ENCODE peak calls at places on chromosomes 16 and 17, in ten cellular contexts. One of them, this sample, is unnamed.

GRCh38 chr17:59525668-59526067 is 39.7 kb upstream of the DHX40 start:
- DNase-seq in stimulated activated CD8-positive, alpha-beta memory T cell treated with anti-CD3 and anti-CD28 coated beads, Interleukin-15, amount 100 ng/mL, for 24 hours: no peak
- DNase-seq in ELR: no peak
- DNase-seq in activated T-helper 1 cell treated with anti-CD3 and anti-CD28 coated beads, Interleukin-2, amount 50 U/mL, for 16 hours: no peak
- DNase-seq in MV-4-11: no peak
- DNase-seq in activated T-cell treated with anti-CD3 and anti-CD28 coated beads, Interleukin-2, amount 50 U/mL, for 4 hours: no peak
- DNase-seq in testis: no peak
- DNase-seq in hepatocyte: no peak
- DNase-seq in AML-193: no peak
- DNase-seq in astrocyte of the spinal cord: no peak
- DNase-seq in this sample: no peak

GRCh38 chr16:55663225-55663624 is 7.4 kb downstream of the SLC6A2 start:
- DNase-seq in stimulated activated CD8-positive, alpha-beta memory T cell treated with anti-CD3 and anti-CD28 coated beads, Interleukin-15, amount 100 ng/mL, for 24 hours: no peak
- DNase-seq in ELR: no peak
- DNase-seq in activated T-helper 1 cell treated with anti-CD3 and anti-CD28 coated beads, Interleukin-2, amount 50 U/mL, for 16 hours: no peak
- DNase-seq in MV-4-11: no peak
- DNase-seq in activated T-cell treated with anti-CD3 and anti-CD28 coated beads, Interleukin-2, amount 50 U/mL, for 4 hours: no peak
- DNase-seq in testis: no peak
- DNase-seq in hepatocyte: no peak
- DNase-seq in AML-193: no peak
- DNase-seq in astrocyte of the spinal cord: no peak
- DNase-seq in this sample: no peak

GRCh38 chr16:51431517-51432241 is 280.6 kb upstream of the SALL1 start:
- DNase-seq in stimulated activated CD8-positive, alpha-beta memory T cell treated with anti-CD3 and anti-CD28 coated beads, Interleukin-15, amount 100 ng/mL, for 24 hours: no peak
- DNase-seq in ELR: peak; percentile 91
- DNase-seq in activated T-helper 1 cell treated with anti-CD3 and anti-CD28 coated beads, Interleukin-2, amount 50 U/mL, for 16 hours: no peak
- DNase-seq in MV-4-11: peak; percentile 92
- DNase-seq in activated T-cell treated with anti-CD3 and anti-CD28 coated beads, Interleukin-2, amount 50 U/mL, for 4 hours: no peak
- DNase-seq in testis: no peak
- DNase-seq in hepatocyte: peak; percentile 83
- DNase-seq in AML-193: no peak
- DNase-seq in astrocyte of the spinal cord: peak; percentile 98
- DNase-seq in this sample: no peak

GRCh38 chr16:69187387-69187890 is 475 bp downstream of the SNTB2 start:
- DNase-seq in stimulated activated CD8-positive, alpha-beta memory T cell treated with anti-CD3 and anti-CD28 coated beads, Interleukin-15, amount 100 ng/mL, for 24 hours: peak; percentile 19
- DNase-seq in ELR: peak; percentile 57
- DNase-seq in activated T-helper 1 cell treated with anti-CD3 and anti-CD28 coated beads, Interleukin-2, amount 50 U/mL, for 16 hours: no peak
- DNase-seq in MV-4-11: no peak
- DNase-seq in activated T-cell treated with anti-CD3 and anti-CD28 coated beads, Interleukin-2, amount 50 U/mL, for 4 hours: peak; percentile 19
- DNase-seq in testis: peak; percentile 48
- DNase-seq in hepatocyte: peak; percentile 76
- DNase-seq in AML-193: no peak
- DNase-seq in astrocyte of the spinal cord: no peak
- DNase-seq in this sample: no peak

GRCh38 chr16:48385272-48385953 is at the start of gene SIAH1:
- DNase-seq in stimulated activated CD8-positive, alpha-beta memory T cell treated with anti-CD3 and anti-CD28 coated beads, Interleukin-15, amount 100 ng/mL, for 24 hours: peak; percentile 85
- DNase-seq in ELR: peak; percentile 85
- DNase-seq in activated T-helper 1 cell treated with anti-CD3 and anti-CD28 coated beads, Interleukin-2, amount 50 U/mL, for 16 hours: peak; percentile 73
- DNase-seq in MV-4-11: peak; percentile 54
- DNase-seq in activated T-cell treated with anti-CD3 and anti-CD28 coated beads, Interleukin-2, amount 50 U/mL, for 4 hours: peak; percentile 86
- DNase-seq in testis: peak; percentile 88
- DNase-seq in hepatocyte: peak; percentile 95
- DNase-seq in AML-193: peak; percentile 57
- DNase-seq in astrocyte of the spinal cord: peak; percentile 73
- DNase-seq in this sample: peak; percentile 40

GRCh38 chr16:4649744-4650442 is 25.3 kb downstream of the MGRN1 start:
- DNase-seq in stimulated activated CD8-positive, alpha-beta memory T cell treated with anti-CD3 and anti-CD28 coated beads, Interleukin-15, amount 100 ng/mL, for 24 hours: no peak
- DNase-seq in ELR: no peak
- DNase-seq in activated T-helper 1 cell treated with anti-CD3 and anti-CD28 coated beads, Interleukin-2, amount 50 U/mL, for 16 hours: no peak
- DNase-seq in MV-4-11: peak; percentile 48
- DNase-seq in activated T-cell treated with anti-CD3 and anti-CD28 coated beads, Interleukin-2, amount 50 U/mL, for 4 hours: no peak
- DNase-seq in testis: no peak
- DNase-seq in hepatocyte: no peak
- DNase-seq in AML-193: no peak
- DNase-seq in astrocyte of the spinal cord: no peak
- DNase-seq in this sample: no peak

GRCh38 chr17:57471941-57472368 is 215.6 kb downstream of the MSI2 start:
- DNase-seq in stimulated activated CD8-positive, alpha-beta memory T cell treated with anti-CD3 and anti-CD28 coated beads, Interleukin-15, amount 100 ng/mL, for 24 hours: no peak
- DNase-seq in ELR: no peak
- DNase-seq in activated T-helper 1 cell treated with anti-CD3 and anti-CD28 coated beads, Interleukin-2, amount 50 U/mL, for 16 hours: no peak
- DNase-seq in MV-4-11: no peak
- DNase-seq in activated T-cell treated with anti-CD3 and anti-CD28 coated beads, Interleukin-2, amount 50 U/mL, for 4 hours: no peak
- DNase-seq in testis: no peak
- DNase-seq in hepatocyte: no peak
- DNase-seq in AML-193: no peak
- DNase-seq in astrocyte of the spinal cord: no peak
- DNase-seq in this sample: no peak

GRCh38 chr16:19294156-19294649 is 8.7 kb downstream of the CLEC19A start:
- DNase-seq in stimulated activated CD8-positive, alpha-beta memory T cell treated with anti-CD3 and anti-CD28 coated beads, Interleukin-15, amount 100 ng/mL, for 24 hours: no peak
- DNase-seq in ELR: no peak
- DNase-seq in activated T-helper 1 cell treated with anti-CD3 and anti-CD28 coated beads, Interleukin-2, amount 50 U/mL, for 16 hours: no peak
- DNase-seq in MV-4-11: peak; percentile 99
- DNase-seq in activated T-cell treated with anti-CD3 and anti-CD28 coated beads, Interleukin-2, amount 50 U/mL, for 4 hours: no peak
- DNase-seq in testis: peak; percentile 58
- DNase-seq in hepatocyte: peak; percentile 26
- DNase-seq in AML-193: no peak
- DNase-seq in astrocyte of the spinal cord: no peak
- DNase-seq in this sample: no peak

GRCh38 chr17:17972126-17972951 is at the start of the genes DRC3 and TOM1L2:
- DNase-seq in stimulated activated CD8-positive, alpha-beta memory T cell treated with anti-CD3 and anti-CD28 coated beads, Interleukin-15, amount 100 ng/mL, for 24 hours: peak; percentile 95
- DNase-seq in ELR: peak; percentile 100
- DNase-seq in activated T-helper 1 cell treated with anti-CD3 and anti-CD28 coated beads, Interleukin-2, amount 50 U/mL, for 16 hours: peak; percentile 100
- DNase-seq in MV-4-11: peak; percentile 100
- DNase-seq in activated T-cell treated with anti-CD3 and anti-CD28 coated beads, Interleukin-2, amount 50 U/mL, for 4 hours: peak; percentile 100
- DNase-seq in testis: peak; percentile 100
- DNase-seq in hepatocyte: peak; percentile 100
- DNase-seq in AML-193: peak; percentile 92
- DNase-seq in astrocyte of the spinal cord: peak; percentile 100
- DNase-seq in this sample: peak; percentile 94

GRCh38 chr16:83296505-83296904 is 511.3 kb upstream of the HSBP1 start:
- DNase-seq in stimulated activated CD8-positive, alpha-beta memory T cell treated with anti-CD3 and anti-CD28 coated beads, Interleukin-15, amount 100 ng/mL, for 24 hours: no peak
- DNase-seq in ELR: no peak
- DNase-seq in activated T-helper 1 cell treated with anti-CD3 and anti-CD28 coated beads, Interleukin-2, amount 50 U/mL, for 16 hours: no peak
- DNase-seq in MV-4-11: no peak
- DNase-seq in activated T-cell treated with anti-CD3 and anti-CD28 coated beads, Interleukin-2, amount 50 U/mL, for 4 hours: no peak
- DNase-seq in testis: no peak
- DNase-seq in hepatocyte: no peak
- DNase-seq in AML-193: no peak
- DNase-seq in astrocyte of the spinal cord: no peak
- DNase-seq in this sample: no peak

GRCh38 chr16:14011006-14011405 is 60.1 kb upstream of the MRTFB start:
- DNase-seq in stimulated activated CD8-positive, alpha-beta memory T cell treated with anti-CD3 and anti-CD28 coated beads, Interleukin-15, amount 100 ng/mL, for 24 hours: no peak
- DNase-seq in ELR: no peak
- DNase-seq in activated T-helper 1 cell treated with anti-CD3 and anti-CD28 coated beads, Interleukin-2, amount 50 U/mL, for 16 hours: no peak
- DNase-seq in MV-4-11: no peak
- DNase-seq in activated T-cell treated with anti-CD3 and anti-CD28 coated beads, Interleukin-2, amount 50 U/mL, for 4 hours: no peak
- DNase-seq in testis: no peak
- DNase-seq in hepatocyte: no peak
- DNase-seq in AML-193: no peak
- DNase-seq in astrocyte of the spinal cord: no peak
- DNase-seq in this sample: no peak

GRCh38 chr16:82192665-82193064 is 22.6 kb upstream of the MPHOSPH6 start:
- DNase-seq in stimulated activated CD8-positive, alpha-beta memory T cell treated with anti-CD3 and anti-CD28 coated beads, Interleukin-15, amount 100 ng/mL, for 24 hours: no peak
- DNase-seq in ELR: peak; percentile 94
- DNase-seq in activated T-helper 1 cell treated with anti-CD3 and anti-CD28 coated beads, Interleukin-2, amount 50 U/mL, for 16 hours: no peak
- DNase-seq in MV-4-11: peak; percentile 94
- DNase-seq in activated T-cell treated with anti-CD3 and anti-CD28 coated beads, Interleukin-2, amount 50 U/mL, for 4 hours: no peak
- DNase-seq in testis: no peak
- DNase-seq in hepatocyte: no peak
- DNase-seq in AML-193: peak; percentile 95
- DNase-seq in astrocyte of the spinal cord: peak; percentile 42
- DNase-seq in this sample: no peak

GRCh38 chr16:84993926-84994325 is 17.4 kb downstream of the ZDHHC7 start:
- DNase-seq in stimulated activated CD8-positive, alpha-beta memory T cell treated with anti-CD3 and anti-CD28 coated beads, Interleukin-15, amount 100 ng/mL, for 24 hours: no peak
- DNase-seq in ELR: no peak
- DNase-seq in activated T-helper 1 cell treated with anti-CD3 and anti-CD28 coated beads, Interleukin-2, amount 50 U/mL, for 16 hours: no peak
- DNase-seq in MV-4-11: no peak
- DNase-seq in activated T-cell treated with anti-CD3 and anti-CD28 coated beads, Interleukin-2, amount 50 U/mL, for 4 hours: no peak
- DNase-seq in testis: no peak
- DNase-seq in hepatocyte: no peak
- DNase-seq in AML-193: no peak
- DNase-seq in astrocyte of the spinal cord: no peak
- DNase-seq in this sample: no peak

GRCh38 chr17:7914771-7915610 is 1.1 kb downstream of the RNF227 start:
- DNase-seq in stimulated activated CD8-positive, alpha-beta memory T cell treated with anti-CD3 and anti-CD28 coated beads, Interleukin-15, amount 100 ng/mL, for 24 hours: no peak
- DNase-seq in ELR: peak; percentile 31
- DNase-seq in activated T-helper 1 cell treated with anti-CD3 and anti-CD28 coated beads, Interleukin-2, amount 50 U/mL, for 16 hours: no peak
- DNase-seq in MV-4-11: no peak
- DNase-seq in activated T-cell treated with anti-CD3 and anti-CD28 coated beads, Interleukin-2, amount 50 U/mL, for 4 hours: no peak
- DNase-seq in testis: peak; percentile 59
- DNase-seq in hepatocyte: peak; percentile 20
- DNase-seq in AML-193: no peak
- DNase-seq in astrocyte of the spinal cord: peak; percentile 37
- DNase-seq in this sample: no peak

GRCh38 chr16:87499189-87499486 is 6.3 kb upstream of the ZCCHC14 start:
- DNase-seq in stimulated activated CD8-positive, alpha-beta memory T cell treated with anti-CD3 and anti-CD28 coated beads, Interleukin-15, amount 100 ng/mL, for 24 hours: no peak
- DNase-seq in ELR: peak; percentile 86
- DNase-seq in activated T-helper 1 cell treated with anti-CD3 and anti-CD28 coated beads, Interleukin-2, amount 50 U/mL, for 16 hours: no peak
- DNase-seq in MV-4-11: no peak
- DNase-seq in activated T-cell treated with anti-CD3 and anti-CD28 coated beads, Interleukin-2, amount 50 U/mL, for 4 hours: no peak
- DNase-seq in testis: no peak
- DNase-seq in hepatocyte: no peak
- DNase-seq in AML-193: no peak
- DNase-seq in astrocyte of the spinal cord: peak; percentile 87
- DNase-seq in this sample: no peak

GRCh38 chr17:29245401-29245800 is 1.3 kb upstream of the CRYBA1 start:
- DNase-seq in stimulated activated CD8-positive, alpha-beta memory T cell treated with anti-CD3 and anti-CD28 coated beads, Interleukin-15, amount 100 ng/mL, for 24 hours: no peak
- DNase-seq in ELR: no peak
- DNase-seq in activated T-helper 1 cell treated with anti-CD3 and anti-CD28 coated beads, Interleukin-2, amount 50 U/mL, for 16 hours: no peak
- DNase-seq in MV-4-11: no peak
- DNase-seq in activated T-cell treated with anti-CD3 and anti-CD28 coated beads, Interleukin-2, amount 50 U/mL, for 4 hours: no peak
- DNase-seq in testis: no peak
- DNase-seq in hepatocyte: no peak
- DNase-seq in AML-193: no peak
- DNase-seq in astrocyte of the spinal cord: no peak
- DNase-seq in this sample: no peak

GRCh38 chr17:43966276-43966675 is 12.5 kb upstream of the PYY start:
- DNase-seq in stimulated activated CD8-positive, alpha-beta memory T cell treated with anti-CD3 and anti-CD28 coated beads, Interleukin-15, amount 100 ng/mL, for 24 hours: no peak
- DNase-seq in ELR: peak; percentile 39
- DNase-seq in activated T-helper 1 cell treated with anti-CD3 and anti-CD28 coated beads, Interleukin-2, amount 50 U/mL, for 16 hours: no peak
- DNase-seq in MV-4-11: no peak
- DNase-seq in activated T-cell treated with anti-CD3 and anti-CD28 coated beads, Interleukin-2, amount 50 U/mL, for 4 hours: no peak
- DNase-seq in testis: no peak
- DNase-seq in hepatocyte: no peak
- DNase-seq in AML-193: no peak
- DNase-seq in astrocyte of the spinal cord: no peak
- DNase-seq in this sample: no peak

GRCh38 chr16:65905326-65905725 is 461.2 kb upstream of the CDH5 start:
- DNase-seq in stimulated activated CD8-positive, alpha-beta memory T cell treated with anti-CD3 and anti-CD28 coated beads, Interleukin-15, amount 100 ng/mL, for 24 hours: no peak
- DNase-seq in ELR: no peak
- DNase-seq in activated T-helper 1 cell treated with anti-CD3 and anti-CD28 coated beads, Interleukin-2, amount 50 U/mL, for 16 hours: no peak
- DNase-seq in MV-4-11: no peak
- DNase-seq in activated T-cell treated with anti-CD3 and anti-CD28 coated beads, Interleukin-2, amount 50 U/mL, for 4 hours: no peak
- DNase-seq in testis: no peak
- DNase-seq in hepatocyte: no peak
- DNase-seq in AML-193: no peak
- DNase-seq in astrocyte of the spinal cord: no peak
- DNase-seq in this sample: no peak

GRCh38 chr17:74772071-74772470 is 4.1 kb downstream of the NAT9 start:
- DNase-seq in stimulated activated CD8-positive, alpha-beta memory T cell treated with anti-CD3 and anti-CD28 coated beads, Interleukin-15, amount 100 ng/mL, for 24 hours: no peak
- DNase-seq in ELR: no peak
- DNase-seq in activated T-helper 1 cell treated with anti-CD3 and anti-CD28 coated beads, Interleukin-2, amount 50 U/mL, for 16 hours: no peak
- DNase-seq in MV-4-11: no peak
- DNase-seq in activated T-cell treated with anti-CD3 and anti-CD28 coated beads, Interleukin-2, amount 50 U/mL, for 4 hours: no peak
- DNase-seq in testis: no peak
- DNase-seq in hepatocyte: no peak
- DNase-seq in AML-193: no peak
- DNase-seq in astrocyte of the spinal cord: no peak
- DNase-seq in this sample: no peak

GRCh38 chr17:60781880-60782412 is 104.3 kb downstream of the BCAS3 start:
- DNase-seq in stimulated activated CD8-positive, alpha-beta memory T cell treated with anti-CD3 and anti-CD28 coated beads, Interleukin-15, amount 100 ng/mL, for 24 hours: no peak
- DNase-seq in ELR: no peak
- DNase-seq in activated T-helper 1 cell treated with anti-CD3 and anti-CD28 coated beads, Interleukin-2, amount 50 U/mL, for 16 hours: no peak
- DNase-seq in MV-4-11: no peak
- DNase-seq in activated T-cell treated with anti-CD3 and anti-CD28 coated beads, Interleukin-2, amount 50 U/mL, for 4 hours: no peak
- DNase-seq in testis: no peak
- DNase-seq in hepatocyte: no peak
- DNase-seq in AML-193: no peak
- DNase-seq in astrocyte of the spinal cord: no peak
- DNase-seq in this sample: no peak

GRCh38 chr17:3965123-3965800 is 1.0 kb upstream of the ATP2A3 start:
- DNase-seq in stimulated activated CD8-positive, alpha-beta memory T cell treated with anti-CD3 and anti-CD28 coated beads, Interleukin-15, amount 100 ng/mL, for 24 hours: peak; percentile 21
- DNase-seq in ELR: peak; percentile 69
- DNase-seq in activated T-helper 1 cell treated with anti-CD3 and anti-CD28 coated beads, Interleukin-2, amount 50 U/mL, for 16 hours: peak; percentile 34
- DNase-seq in MV-4-11: peak; percentile 84
- DNase-seq in activated T-cell treated with anti-CD3 and anti-CD28 coated beads, Interleukin-2, amount 50 U/mL, for 4 hours: peak; percentile 53
- DNase-seq in testis: peak; percentile 58
- DNase-seq in hepatocyte: peak; percentile 73
- DNase-seq in AML-193: peak; percentile 41
- DNase-seq in astrocyte of the spinal cord: no peak
- DNase-seq in this sample: no peak

GRCh38 chr16:88746511-88746910 is 38.5 kb downstream of the PIEZO1 start:
- DNase-seq in stimulated activated CD8-positive, alpha-beta memory T cell treated with anti-CD3 and anti-CD28 coated beads, Interleukin-15, amount 100 ng/mL, for 24 hours: no peak
- DNase-seq in ELR: no peak
- DNase-seq in activated T-helper 1 cell treated with anti-CD3 and anti-CD28 coated beads, Interleukin-2, amount 50 U/mL, for 16 hours: no peak
- DNase-seq in MV-4-11: no peak
- DNase-seq in activated T-cell treated with anti-CD3 and anti-CD28 coated beads, Interleukin-2, amount 50 U/mL, for 4 hours: no peak
- DNase-seq in testis: peak; percentile 33
- DNase-seq in hepatocyte: no peak
- DNase-seq in AML-193: no peak
- DNase-seq in astrocyte of the spinal cord: no peak
- DNase-seq in this sample: no peak

GRCh38 chr16:55021595-55022475 is 91.2 kb downstream of the IRX5 start:
- DNase-seq in stimulated activated CD8-positive, alpha-beta memory T cell treated with anti-CD3 and anti-CD28 coated beads, Interleukin-15, amount 100 ng/mL, for 24 hours: no peak
- DNase-seq in ELR: peak; percentile 56
- DNase-seq in activated T-helper 1 cell treated with anti-CD3 and anti-CD28 coated beads, Interleukin-2, amount 50 U/mL, for 16 hours: no peak
- DNase-seq in MV-4-11: peak; percentile 70
- DNase-seq in activated T-cell treated with anti-CD3 and anti-CD28 coated beads, Interleukin-2, amount 50 U/mL, for 4 hours: no peak
- DNase-seq in testis: no peak
- DNase-seq in hepatocyte: peak; percentile 65
- DNase-seq in AML-193: no peak
- DNase-seq in astrocyte of the spinal cord: peak; percentile 74
- DNase-seq in this sample: no peak

GRCh38 chr16:48008011-48008410 is 147.8 kb downstream of the ABCC12 start:
- DNase-seq in stimulated activated CD8-positive, alpha-beta memory T cell treated with anti-CD3 and anti-CD28 coated beads, Interleukin-15, amount 100 ng/mL, for 24 hours: no peak
- DNase-seq in ELR: no peak
- DNase-seq in activated T-helper 1 cell treated with anti-CD3 and anti-CD28 coated beads, Interleukin-2, amount 50 U/mL, for 16 hours: no peak
- DNase-seq in MV-4-11: no peak
- DNase-seq in activated T-cell treated with anti-CD3 and anti-CD28 coated beads, Interleukin-2, amount 50 U/mL, for 4 hours: no peak
- DNase-seq in testis: no peak
- DNase-seq in hepatocyte: no peak
- DNase-seq in AML-193: no peak
- DNase-seq in astrocyte of the spinal cord: no peak
- DNase-seq in this sample: no peak

GRCh38 chr17:61294777-61295176 is 104.9 kb upstream of the TBX2 start:
- DNase-seq in stimulated activated CD8-positive, alpha-beta memory T cell treated with anti-CD3 and anti-CD28 coated beads, Interleukin-15, amount 100 ng/mL, for 24 hours: no peak
- DNase-seq in ELR: peak; percentile 88
- DNase-seq in activated T-helper 1 cell treated with anti-CD3 and anti-CD28 coated beads, Interleukin-2, amount 50 U/mL, for 16 hours: no peak
- DNase-seq in MV-4-11: no peak
- DNase-seq in activated T-cell treated with anti-CD3 and anti-CD28 coated beads, Interleukin-2, amount 50 U/mL, for 4 hours: no peak
- DNase-seq in testis: no peak
- DNase-seq in hepatocyte: peak; percentile 60
- DNase-seq in AML-193: no peak
- DNase-seq in astrocyte of the spinal cord: peak; percentile 46
- DNase-seq in this sample: no peak